ENCODE peak calls at places on chromosomes 3 and 15, in ten cellular contexts. R, P, U, Z, I, F, S, N, J and T are unnamed samples.

GRCh38 chr3:172258616-172259015 is 189.6 kb downstream of the GHSR start:
- DNase-seq in R (no peak), S (no peak), U (no peak), I (no peak), J (no peak), N (no peak), P (no peak), F (no peak), Z (no peak), T (no peak)

GRCh38 chr3:47780727-47781325 is 867 bp downstream of the SMARCC1 start:
- DNase-seq in J (no peak), Z (no peak), P (no peak), F (no peak), R (peak), S (no peak), U (no peak), I (no peak), N (peak), T (no peak)

GRCh38 chr3:46955801-46956259 is 20.7 kb downstream of the CCDC12 start:
- DNase-seq in N (no peak), P (no peak), J (no peak), Z (no peak), R (no peak), I (no peak), F (no peak), S (no peak), U (no peak), T (no peak)

GRCh38 chr15:45921376-45921775 is 286.5 kb downstream of the SQOR start:
- DNase-seq in F (no peak), I (no peak), J (no peak), N (no peak), P (no peak), U (no peak), R (no peak), S (no peak), Z (no peak), T (no peak)

GRCh38 chr3:193052294-193052693 is 134.6 kb upstream of the MB21D2 start:
- DNase-seq in S (no peak), F (no peak), P (no peak), N (no peak), J (no peak), I (no peak), Z (no peak), U (no peak), R (no peak), T (no peak)

GRCh38 chr3:60017631-60018030 is 967.8 kb upstream of the CFAP20DC start:
- DNase-seq in Z (no peak), U (no peak), R (no peak), S (no peak), J (no peak), N (peak), I (peak), P (no peak), F (no peak), T (no peak)

GRCh38 chr3:45683417-45684326 is 5.5 kb upstream of the SACM1L start:
- DNase-seq in S (no peak), R (no peak), N (no peak), J (no peak), P (no peak), Z (no peak), U (no peak), I (no peak), F (no peak), T (no peak)

GRCh38 chr15:73022156-73022555 is 30.1 kb upstream of the NEO1 start:
- DNase-seq in J (no peak), F (no peak), Z (no peak), P (no peak), I (no peak), N (no peak), U (no peak), S (no peak), R (no peak), T (no peak)

GRCh38 chr15:29968099-29968892 is 114.5 kb upstream of the GOLGA8J start:
- DNase-seq in F (peak), J (no peak), S (peak), U (no peak), N (no peak), P (peak), R (no peak), I (no peak), Z (no peak), T (no peak)

GRCh38 chr15:66498501-66499386 is 1.2 kb upstream of the SNAPC5 start:
- DNase-seq in J (no peak), S (no peak), R (peak), Z (peak), I (no peak), U (no peak), N (no peak), P (peak), F (no peak), T (no peak)

GRCh38 chr15:69035205-69035917 is 20.9 kb downstream of the NOX5 start:
- DNase-seq in F (no peak), P (no peak), U (no peak), N (no peak), S (peak), I (no peak), Z (peak), J (no peak), R (no peak), T (no peak)